ENCODE peak calls at places on chromosome 1, in ten cellular contexts. M is right cardiac atrium; V is stimulated activated naive CD4-positive, alpha-beta T cell treated with Interleukin-2 at 50 U/mL for 16 hours; N is SJSA1; H is ovary; J is NCI-H2081; U is left ventricle myocardium inferior; W is esophagus muscularis mucosa; L is KG1; B is stimulated activated CD4-positive, alpha-beta T cell treated with anti-CD3 and anti-CD28 coated beads, Interleukin-4, amount 100 ng/mL, for 1 hour. E is an unnamed sample.

GRCh38 chr1:41045740-41046139 is 24.2 kb upstream of the SLFNL1 start:
- DNase-seq in M (peak), V (no peak), N (no peak), H (no peak), J (no peak), U (no peak), W (no peak), L (no peak), B (no peak), E (no peak)

GRCh38 chr1:245814651-245815050 is 659.9 kb downstream of the KIF26B start:
- DNase-seq in M (no peak), V (no peak), N (no peak), H (no peak), J (no peak), U (no peak), W (no peak), L (no peak), B (no peak), E (no peak)

GRCh38 chr1:23436520-23437354 is 12.2 kb upstream of the TCEA3 start:
- DNase-seq in M (no peak), V (no peak), N (no peak), H (peak), J (no peak), U (no peak), W (no peak), L (no peak), B (peak), E (no peak)

GRCh38 chr1:19375621-19376020 is 63.5 kb downstream of the SLC66A1 start:
- DNase-seq in M (no peak), V (no peak), N (no peak), H (no peak), J (no peak), U (no peak), W (no peak), L (no peak), B (no peak), E (no peak)

GRCh38 chr1:36199934-36200741 is 24.1 kb upstream of the THRAP3 start:
- DNase-seq in M (peak), V (no peak), N (no peak), H (no peak), J (no peak), U (peak), W (no peak), L (no peak), B (no peak), E (peak)

GRCh38 chr1:111769517-111770146 is 13.9 kb downstream of the DDX20 start:
- DNase-seq in M (no peak), V (peak), N (no peak), H (peak), J (peak), U (no peak), W (no peak), L (no peak), B (peak), E (no peak)

GRCh38 chr1:164452549-164452948 is 106.4 kb upstream of the PBX1 start:
- DNase-seq in M (no peak), V (no peak), N (no peak), H (no peak), J (peak), U (no peak), W (no peak), L (no peak), B (no peak), E (no peak)

GRCh38 chr1:43722825-43723224 is 15.5 kb downstream of the ST3GAL3 start:
- DNase-seq in M (no peak), V (no peak), N (no peak), H (no peak), J (no peak), U (no peak), W (no peak), L (no peak), B (no peak), E (no peak)

GRCh38 chr1:233393084-233393840 is 65.7 kb downstream of the MAP3K21 start:
- DNase-seq in M (no peak), V (no peak), N (no peak), H (no peak), J (no peak), U (no peak), W (no peak), L (no peak), B (no peak), E (no peak)

GRCh38 chr1:100622037-100622436 is 84.1 kb downstream of the GPR88 start:
- DNase-seq in M (no peak), V (no peak), N (peak), H (peak), J (no peak), U (no peak), W (no peak), L (no peak), B (no peak), E (peak)

GRCh38 chr1:42336978-42337377 is 1.9 kb upstream of the FOXJ3 start:
- DNase-seq in M (no peak), V (no peak), N (no peak), H (no peak), J (no peak), U (no peak), W (no peak), L (no peak), B (no peak), E (no peak)

GRCh38 chr1:24754229-24754628 is 9.0 kb downstream of the CLIC4 start:
- DNase-seq in M (no peak), V (no peak), N (no peak), H (no peak), J (no peak), U (no peak), W (peak), L (no peak), B (no peak), E (no peak)

GRCh38 chr1:15923241-15923640 is 52.7 kb downstream of the ZBTB17 start:
- DNase-seq in M (no peak), V (no peak), N (peak), H (no peak), J (no peak), U (no peak), W (no peak), L (no peak), B (no peak), E (no peak)

GRCh38 chr1:231924183-231924582 is 297.6 kb downstream of the DISC1 start:
- DNase-seq in M (no peak), V (no peak), N (no peak), H (no peak), J (peak), U (no peak), W (no peak), L (no peak), B (no peak), E (no peak)

GRCh38 chr1:33710989-33711388 is 152.9 kb upstream of the HMGB4 start:
- DNase-seq in M (no peak), V (no peak), N (no peak), H (no peak), J (no peak), U (no peak), W (peak), L (no peak), B (no peak), E (no peak)

GRCh38 chr1:35544976-35545375 is 12.2 kb downstream of the KIAA0319L start:
- DNase-seq in M (peak), V (peak), N (peak), H (no peak), J (peak), U (no peak), W (no peak), L (no peak), B (peak), E (no peak)

GRCh38 chr1:231460614-231461013 is 38.5 kb upstream of the EGLN1 start:
- DNase-seq in M (no peak), V (peak), N (no peak), H (no peak), J (no peak), U (no peak), W (no peak), L (peak), B (peak), E (no peak)

GRCh38 chr1:230792691-230793462 is 45.7 kb downstream of the CAPN9 start:
- DNase-seq in M (no peak), V (no peak), N (no peak), H (no peak), J (no peak), U (no peak), W (peak), L (no peak), B (no peak), E (no peak)

GRCh38 chr1:106960412-106960811 is 96.1 kb upstream of the PRMT6 start:
- DNase-seq in M (no peak), V (no peak), N (no peak), H (no peak), J (no peak), U (no peak), W (no peak), L (no peak), B (no peak), E (no peak)

GRCh38 chr1:42966688-42967609 is 8.3 kb upstream of the SLC2A1 start:
- DNase-seq in M (no peak), V (no peak), N (peak), H (no peak), J (peak), U (no peak), W (no peak), L (no peak), B (peak), E (peak)

GRCh38 chr1:205226868-205227583 is 720 bp upstream of the TMCC2 start:
- DNase-seq in M (no peak), V (no peak), N (peak), H (peak), J (peak), U (no peak), W (peak), L (no peak), B (no peak), E (no peak)

GRCh38 chr1:206037521-206037920 is 13.8 kb upstream of the CTSE start:
- DNase-seq in M (no peak), V (no peak), N (no peak), H (no peak), J (no peak), U (no peak), W (no peak), L (no peak), B (no peak), E (no peak)

GRCh38 chr1:219041141-219041540 is 132.5 kb upstream of the LYPLAL1 start:
- DNase-seq in M (no peak), V (no peak), N (peak), H (no peak), J (no peak), U (no peak), W (no peak), L (no peak), B (no peak), E (no peak)

GRCh38 chr1:57551476-57551875 is 127.6 kb upstream of the DAB1 start:
- DNase-seq in M (no peak), V (no peak), N (no peak), H (no peak), J (no peak), U (no peak), W (no peak), L (no peak), B (no peak), E (no peak)

GRCh38 chr1:155082301-155082940 is 3.8 kb downstream of the EFNA3 start:
- DNase-seq in M (peak), V (peak), N (no peak), H (no peak), J (no peak), U (no peak), W (no peak), L (no peak), B (peak), E (no peak)

GRCh38 chr1:22323846-22324504 is 127.7 kb upstream of the ZBTB40 start:
- DNase-seq in M (no peak), V (no peak), N (no peak), H (no peak), J (peak), U (no peak), W (no peak), L (no peak), B (no peak), E (no peak)

GRCh38 chr1:67647036-67647798 is 37.8 kb upstream of the GADD45A start:
- DNase-seq in M (peak), V (no peak), N (peak), H (no peak), J (peak), U (no peak), W (peak), L (no peak), B (no peak), E (peak)

GRCh38 chr1:174358786-174359453 is 88.8 kb upstream of the GPR52 start:
- DNase-seq in M (no peak), V (no peak), N (no peak), H (no peak), J (no peak), U (no peak), W (no peak), L (no peak), B (no peak), E (no peak)

GRCh38 chr1:236398538-236398937 is 4.5 kb downstream of the EDARADD start:
- DNase-seq in M (peak), V (no peak), N (no peak), H (no peak), J (no peak), U (no peak), W (no peak), L (no peak), B (no peak), E (no peak)

GRCh38 chr1:87093286-87093685 is 178.9 kb downstream of the HS2ST1 start:
- DNase-seq in M (no peak), V (no peak), N (peak), H (no peak), J (no peak), U (no peak), W (no peak), L (no peak), B (no peak), E (no peak)

GRCh38 chr1:173536254-173536653 is 59.1 kb downstream of the PRDX6 start:
- DNase-seq in M (no peak), V (no peak), N (no peak), H (no peak), J (no peak), U (no peak), W (no peak), L (no peak), B (no peak), E (no peak)

GRCh38 chr1:111747282-111747734 is 8.1 kb upstream of the INKA2 start:
- DNase-seq in M (peak), V (peak), N (peak), H (no peak), J (peak), U (no peak), W (no peak), L (peak), B (peak), E (no peak)

GRCh38 chr1:197783510-197783948 is 8.2 kb upstream of the DENND1B start:
- DNase-seq in M (no peak), V (no peak), N (no peak), H (no peak), J (no peak), U (no peak), W (no peak), L (no peak), B (no peak), E (no peak)

GRCh38 chr1:187877220-187877619 is 1048.5 kb downstream of the PLA2G4A start:
- DNase-seq in M (no peak), V (no peak), N (no peak), H (no peak), J (peak), U (no peak), W (no peak), L (no peak), B (no peak), E (no peak)

GRCh38 chr1:229943148-229943714 is 123.8 kb upstream of the GALNT2 start:
- DNase-seq in M (no peak), V (no peak), N (no peak), H (no peak), J (no peak), U (no peak), W (no peak), L (no peak), B (no peak), E (no peak)

GRCh38 chr1:237895630-237896029 is 4.9 kb upstream of the ZP4 start:
- DNase-seq in M (no peak), V (no peak), N (no peak), H (no peak), J (no peak), U (no peak), W (no peak), L (no peak), B (no peak), E (no peak)

GRCh38 chr1:107748529-107748928 is 216.5 kb downstream of the VAV3 start:
- DNase-seq in M (no peak), V (no peak), N (no peak), H (no peak), J (no peak), U (no peak), W (no peak), L (no peak), B (no peak), E (no peak)

GRCh38 chr1:111157425-111157824 is 17.4 kb downstream of the CEPT1 start:
- DNase-seq in M (no peak), V (no peak), N (no peak), H (no peak), J (no peak), U (no peak), W (no peak), L (no peak), B (no peak), E (no peak)

GRCh38 chr1:162248854-162249535 is 127.7 kb downstream of the SPATA46 start:
- DNase-seq in M (no peak), V (no peak), N (no peak), H (no peak), J (peak), U (no peak), W (no peak), L (no peak), B (no peak), E (no peak)